ENCODE peak calls at places on chromosomes 2 and 18, in ten cellular contexts. One of them, this sample, is unnamed.

GRCh38 chr2:239291505-239292350 is 109.1 kb downstream of the HDAC4 start:
- DNase-seq in IMR-90: no peak
- DNase-seq in tibial artery: peak; percentile 18
- DNase-seq in left ventricle myocardium inferior: no peak
- DNase-seq in MM.1S: no peak
- DNase-seq in PC-9: no peak
- DNase-seq in transverse colon: peak; percentile 8
- DNase-seq in OCI-LY7: peak; percentile 89
- DNase-seq in PC-3: no peak
- DNase-seq in cardiac muscle cell: no peak
- DNase-seq in this sample: no peak

GRCh38 chr18:59899298-59900221 is at the start of gene PMAIP1:
- DNase-seq in IMR-90: peak; percentile 94
- DNase-seq in tibial artery: peak; percentile 65
- DNase-seq in left ventricle myocardium inferior: peak; percentile 83
- DNase-seq in MM.1S: peak; percentile 79
- DNase-seq in PC-9: peak; percentile 88
- DNase-seq in transverse colon: peak; percentile 92
- DNase-seq in OCI-LY7: peak; percentile 81
- DNase-seq in PC-3: peak; percentile 94
- DNase-seq in cardiac muscle cell: peak; percentile 92
- DNase-seq in this sample: peak; percentile 92

GRCh38 chr2:212777020-212777491 is 238.5 kb upstream of the ERBB4 start:
- DNase-seq in IMR-90: peak; percentile 46
- DNase-seq in tibial artery: no peak
- DNase-seq in left ventricle myocardium inferior: no peak
- DNase-seq in MM.1S: peak; percentile 47
- DNase-seq in PC-9: peak; percentile 15
- DNase-seq in transverse colon: no peak
- DNase-seq in OCI-LY7: peak; percentile 50
- DNase-seq in PC-3: peak; percentile 77
- DNase-seq in cardiac muscle cell: peak; percentile 54
- DNase-seq in this sample: peak; percentile 25

GRCh38 chr2:24945907-24946306 is 25.8 kb downstream of the DNAJC27 start:
- DNase-seq in IMR-90: peak; percentile 61
- DNase-seq in tibial artery: no peak
- DNase-seq in left ventricle myocardium inferior: no peak
- DNase-seq in MM.1S: no peak
- DNase-seq in PC-9: no peak
- DNase-seq in transverse colon: no peak
- DNase-seq in OCI-LY7: no peak
- DNase-seq in PC-3: peak; percentile 49
- DNase-seq in cardiac muscle cell: no peak
- DNase-seq in this sample: no peak

GRCh38 chr2:14634223-14634884 is 1.8 kb downstream of the LRATD1 start:
- DNase-seq in IMR-90: peak; percentile 54
- DNase-seq in tibial artery: peak; percentile 70
- DNase-seq in left ventricle myocardium inferior: peak; percentile 73
- DNase-seq in MM.1S: peak; percentile 31
- DNase-seq in PC-9: peak; percentile 70
- DNase-seq in transverse colon: peak; percentile 90
- DNase-seq in OCI-LY7: no peak
- DNase-seq in PC-3: peak; percentile 91
- DNase-seq in cardiac muscle cell: peak; percentile 45
- DNase-seq in this sample: no peak

GRCh38 chr2:219448099-219448775 is 13.6 kb downstream of the SPEG start:
- DNase-seq in IMR-90: no peak
- DNase-seq in tibial artery: no peak
- DNase-seq in left ventricle myocardium inferior: no peak
- DNase-seq in MM.1S: no peak
- DNase-seq in PC-9: no peak
- DNase-seq in transverse colon: no peak
- DNase-seq in OCI-LY7: no peak
- DNase-seq in PC-3: no peak
- DNase-seq in cardiac muscle cell: no peak
- DNase-seq in this sample: no peak

GRCh38 chr18:58412844-58413666 is 215.8 kb downstream of the ALPK2 start:
- DNase-seq in IMR-90: no peak
- DNase-seq in tibial artery: no peak
- DNase-seq in left ventricle myocardium inferior: no peak
- DNase-seq in MM.1S: no peak
- DNase-seq in PC-9: no peak
- DNase-seq in transverse colon: no peak
- DNase-seq in OCI-LY7: no peak
- DNase-seq in PC-3: no peak
- DNase-seq in cardiac muscle cell: no peak
- DNase-seq in this sample: no peak

GRCh38 chr2:74560591-74560990 is 6.1 kb downstream of the DOK1 start:
- DNase-seq in IMR-90: no peak
- DNase-seq in tibial artery: no peak
- DNase-seq in left ventricle myocardium inferior: no peak
- DNase-seq in MM.1S: no peak
- DNase-seq in PC-9: peak; percentile 28
- DNase-seq in transverse colon: no peak
- DNase-seq in OCI-LY7: no peak
- DNase-seq in PC-3: peak; percentile 63
- DNase-seq in cardiac muscle cell: no peak
- DNase-seq in this sample: no peak

DNA sequence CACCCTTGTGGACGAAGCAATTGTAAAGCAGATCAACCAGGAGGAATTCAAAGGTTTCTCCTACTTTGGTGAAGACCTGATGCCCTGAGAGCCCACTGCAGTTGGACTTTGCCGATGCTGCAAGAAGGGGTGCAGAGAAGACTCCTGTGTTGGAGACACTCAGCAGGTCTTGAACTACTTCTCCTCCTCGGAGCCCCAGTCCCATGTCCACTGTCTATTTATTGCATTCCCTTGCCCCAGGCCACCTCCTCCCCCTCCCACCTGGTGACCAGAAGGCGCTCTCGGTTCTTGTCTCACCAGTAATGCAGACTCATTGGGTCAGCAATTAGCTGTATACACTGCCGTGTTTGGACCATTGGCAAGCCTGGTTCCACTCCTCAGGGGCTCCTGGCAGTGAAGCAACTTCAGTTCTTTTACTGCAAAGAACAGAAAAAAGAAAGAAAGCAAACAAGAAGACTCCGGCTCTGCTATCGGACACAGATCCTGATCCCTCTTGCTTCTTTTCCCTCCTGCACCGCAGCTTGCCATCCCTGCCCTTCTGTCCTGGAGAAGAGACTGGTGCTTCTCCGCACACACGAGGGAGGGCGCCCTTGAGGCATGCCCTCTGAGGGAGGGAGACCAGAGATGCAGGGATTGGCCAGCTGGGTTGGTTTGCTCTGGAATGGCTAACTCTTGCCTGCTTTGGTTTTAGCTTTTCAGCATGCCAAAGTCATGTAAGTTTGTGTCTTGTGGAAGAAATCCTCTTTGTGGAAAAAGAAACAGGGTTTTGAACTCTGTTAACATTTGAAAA is 112.2 kb upstream of the EPAS1 start:
- DNase-seq in IMR-90: no peak
- DNase-seq in tibial artery: no peak
- DNase-seq in left ventricle myocardium inferior: no peak
- DNase-seq in MM.1S: no peak
- DNase-seq in PC-9: no peak
- DNase-seq in transverse colon: no peak
- DNase-seq in OCI-LY7: no peak
- DNase-seq in PC-3: no peak
- DNase-seq in cardiac muscle cell: no peak
- DNase-seq in this sample: no peak
- TF ChIP-seq CTCF in IMR-90: peak; percentile 6
- TF ChIP-seq CTCF in tibial artery: no peak
- TF ChIP-seq CTCF in left ventricle myocardium inferior: no peak
- TF ChIP-seq CTCF in MM.1S: peak; percentile 4
- TF ChIP-seq CTCF in PC-9: no peak
- TF ChIP-seq CTCF in transverse colon: no peak
- TF ChIP-seq CTCF in OCI-LY7: no peak
- TF ChIP-seq CTCF in PC-3: no peak
- TF ChIP-seq CTCF in cardiac muscle cell: peak; percentile 10
- TF ChIP-seq CTCF in this sample: peak; percentile 26

DNA sequence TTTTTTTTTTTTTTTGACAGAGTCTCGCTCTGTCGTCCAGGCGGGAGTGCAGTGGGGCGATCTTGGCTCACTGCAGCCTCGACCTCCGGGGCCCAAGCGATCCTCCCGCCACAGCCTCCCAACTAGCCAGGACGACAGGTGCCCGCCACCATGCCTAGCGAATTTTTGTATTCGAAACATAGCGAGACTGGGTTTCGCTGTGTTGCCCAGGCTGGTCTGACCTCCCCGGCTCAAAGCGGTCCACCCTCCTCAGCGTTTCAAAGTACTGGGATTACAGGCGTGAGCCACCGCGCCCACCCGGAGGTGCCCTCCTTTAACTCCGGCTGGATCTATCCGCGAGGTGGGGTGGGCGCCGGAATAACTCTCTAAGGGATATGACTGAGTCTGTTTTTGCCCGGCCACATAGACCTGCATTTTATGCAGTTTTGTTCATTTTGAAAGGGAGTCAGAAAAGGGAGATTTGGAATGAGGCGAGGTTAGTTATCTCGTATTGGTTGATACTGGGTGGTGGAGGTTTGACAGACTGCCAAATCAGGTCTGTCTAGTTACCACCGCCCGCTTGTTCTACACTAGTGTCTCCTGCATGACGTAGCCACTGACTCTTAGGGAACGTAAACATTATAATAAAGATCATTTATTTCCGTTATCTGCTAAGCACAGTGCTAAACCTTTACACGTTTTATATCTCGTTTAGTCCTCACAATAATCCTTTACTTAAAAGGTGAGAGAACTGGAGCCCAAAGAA is 928 bp upstream of the CCT4 start:
- DNase-seq in IMR-90: no peak
- DNase-seq in tibial artery: no peak
- DNase-seq in left ventricle myocardium inferior: no peak
- DNase-seq in MM.1S: no peak
- DNase-seq in PC-9: no peak
- DNase-seq in transverse colon: peak; percentile 26
- DNase-seq in OCI-LY7: no peak
- DNase-seq in PC-3: no peak
- DNase-seq in cardiac muscle cell: no peak
- DNase-seq in this sample: peak; percentile 33
- H3K4me3 ChIP-seq in IMR-90: no peak overlapping the region
- H3K4me3 ChIP-seq in tibial artery: peak overlapping the region; percentile 76
- H3K4me3 ChIP-seq in left ventricle myocardium inferior: peak overlapping the region; percentile 79
- H3K4me3 ChIP-seq in MM.1S: no peak overlapping the region
- H3K4me3 ChIP-seq in PC-9: peak overlapping the region; percentile 97
- H3K4me3 ChIP-seq in transverse colon: peak overlapping the region; percentile 79
- H3K4me3 ChIP-seq in OCI-LY7: peak overlapping the region; percentile 88
- H3K4me3 ChIP-seq in PC-3: peak overlapping the region; percentile 99
- H3K4me3 ChIP-seq in cardiac muscle cell: peak overlapping the region; percentile 77
- H3K4me3 ChIP-seq in this sample: peak overlapping the region; percentile 95

DNA sequence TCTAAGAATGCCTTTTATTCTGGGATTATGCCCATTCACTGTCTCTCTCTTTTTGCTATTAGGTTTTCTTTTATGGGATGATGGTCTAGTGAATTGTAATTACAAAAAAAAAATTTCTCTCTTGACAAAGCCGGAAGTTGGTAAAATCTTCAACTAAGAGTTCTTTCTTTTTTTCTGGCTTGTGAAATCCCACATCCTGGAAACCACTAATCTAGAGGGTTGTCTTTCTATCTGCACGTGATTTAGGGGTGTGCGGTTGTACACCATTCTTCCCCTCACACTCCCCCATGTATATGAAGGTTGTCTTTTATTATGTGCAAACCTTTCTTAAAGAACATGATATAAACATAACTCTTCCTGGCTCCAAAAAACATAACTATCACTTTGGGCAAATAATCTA is 52.0 kb downstream of the GATA6 start:
- DNase-seq in IMR-90: no peak
- DNase-seq in tibial artery: no peak
- DNase-seq in left ventricle myocardium inferior: no peak
- DNase-seq in MM.1S: no peak
- DNase-seq in PC-9: no peak
- DNase-seq in transverse colon: no peak
- DNase-seq in OCI-LY7: no peak
- DNase-seq in PC-3: no peak
- DNase-seq in cardiac muscle cell: no peak
- DNase-seq in this sample: no peak
- H3K36me3 ChIP-seq in IMR-90: no peaks in the 10 kb centered on the region
- H3K36me3 ChIP-seq in tibial artery: no peaks in the 10 kb centered on the region
- H3K36me3 ChIP-seq in left ventricle myocardium inferior: no peaks in the 10 kb centered on the region
- H3K36me3 ChIP-seq in MM.1S: no peaks in the 10 kb centered on the region
- H3K36me3 ChIP-seq in PC-9: no peaks in the 10 kb centered on the region
- H3K36me3 ChIP-seq in transverse colon: no peaks in the 10 kb centered on the region
- H3K36me3 ChIP-seq in OCI-LY7: no peaks in the 10 kb centered on the region
- H3K36me3 ChIP-seq in PC-3: no peaks in the 10 kb centered on the region
- H3K36me3 ChIP-seq in cardiac muscle cell: no peaks in the 10 kb centered on the region
- H3K36me3 ChIP-seq in this sample: no peaks in the 10 kb centered on the region

GRCh38 chr2:196464311-196464710 is 175.2 kb upstream of the CCDC150 start:
- DNase-seq in IMR-90: peak; percentile 26
- DNase-seq in tibial artery: no peak
- DNase-seq in left ventricle myocardium inferior: no peak
- DNase-seq in MM.1S: no peak
- DNase-seq in PC-9: no peak
- DNase-seq in transverse colon: no peak
- DNase-seq in OCI-LY7: no peak
- DNase-seq in PC-3: peak; percentile 41
- DNase-seq in cardiac muscle cell: no peak
- DNase-seq in this sample: no peak

GRCh38 chr2:196473617-196474016 is 165.9 kb upstream of the CCDC150 start:
- DNase-seq in IMR-90: no peak
- DNase-seq in tibial artery: no peak
- DNase-seq in left ventricle myocardium inferior: no peak
- DNase-seq in MM.1S: no peak
- DNase-seq in PC-9: no peak
- DNase-seq in transverse colon: no peak
- DNase-seq in OCI-LY7: no peak
- DNase-seq in PC-3: no peak
- DNase-seq in cardiac muscle cell: no peak
- DNase-seq in this sample: no peak

GRCh38 chr2:196463706-196464105 is 175.8 kb upstream of the CCDC150 start:
- DNase-seq in IMR-90: no peak
- DNase-seq in tibial artery: no peak
- DNase-seq in left ventricle myocardium inferior: no peak
- DNase-seq in MM.1S: peak; percentile 42
- DNase-seq in PC-9: no peak
- DNase-seq in transverse colon: no peak
- DNase-seq in OCI-LY7: no peak
- DNase-seq in PC-3: no peak
- DNase-seq in cardiac muscle cell: no peak
- DNase-seq in this sample: no peak

GRCh38 chr2:196466581-196466980 is 172.9 kb upstream of the CCDC150 start:
- DNase-seq in IMR-90: no peak
- DNase-seq in tibial artery: no peak
- DNase-seq in left ventricle myocardium inferior: no peak
- DNase-seq in MM.1S: no peak
- DNase-seq in PC-9: no peak
- DNase-seq in transverse colon: no peak
- DNase-seq in OCI-LY7: no peak
- DNase-seq in PC-3: no peak
- DNase-seq in cardiac muscle cell: no peak
- DNase-seq in this sample: no peak

DNA sequence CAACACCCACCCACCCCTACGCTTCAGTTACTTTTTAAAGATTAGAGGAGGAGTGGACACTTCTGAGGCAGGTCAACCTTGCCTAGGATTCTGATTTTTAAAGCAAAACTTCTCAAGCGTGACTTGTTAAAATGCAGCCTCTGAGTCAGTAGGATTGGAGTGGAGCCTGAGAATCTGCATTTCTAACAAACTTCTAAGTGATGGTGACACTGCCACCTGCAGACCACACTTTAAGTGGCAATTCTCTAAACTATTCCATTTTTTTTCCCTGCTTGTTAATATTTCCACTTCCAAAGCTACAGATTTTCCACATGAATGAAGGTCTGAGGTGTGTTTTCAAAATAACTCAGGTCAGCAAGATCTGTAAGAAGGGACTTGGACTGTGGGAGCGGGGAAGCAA is 171.1 kb upstream of the CCDC150 start:
- DNase-seq in IMR-90: no peak
- DNase-seq in tibial artery: no peak
- DNase-seq in left ventricle myocardium inferior: no peak
- DNase-seq in MM.1S: no peak
- DNase-seq in PC-9: no peak
- DNase-seq in transverse colon: no peak
- DNase-seq in OCI-LY7: peak; percentile 2
- DNase-seq in PC-3: peak; percentile 23
- DNase-seq in cardiac muscle cell: no peak
- DNase-seq in this sample: no peak
- TF ChIP-seq CTCF in IMR-90: peak; percentile 3
- TF ChIP-seq CTCF in tibial artery: no peak
- TF ChIP-seq CTCF in left ventricle myocardium inferior: no peak
- TF ChIP-seq CTCF in MM.1S: peak; percentile 18
- TF ChIP-seq CTCF in PC-9: no peak
- TF ChIP-seq CTCF in transverse colon: no peak
- TF ChIP-seq CTCF in OCI-LY7: peak; percentile 67
- TF ChIP-seq CTCF in PC-3: peak; percentile 60
- TF ChIP-seq CTCF in cardiac muscle cell: no peak
- TF ChIP-seq CTCF in this sample: peak; percentile 37